ENCODE peak calls at places on chromosomes 4 and X, in seven cellular contexts. B is GM13977, L is progenitor cell of endocrine pancreas, J is Caco-2, R is omental fat pad, Z is astrocyte, I is suprapubic skin. C is an unnamed sample.

GRCh38 chrX:47629419-47630210 is at the start of gene CFP:
- DNase-seq in B (no peak), L (no peak), J (no peak), R (no peak), Z (no peak), I (no peak), C (no peak)

GRCh38 chr4:6753103-6753560 is 29.4 kb upstream of the KIAA0232 start:
- DNase-seq in B (no peak), L (no peak), J (no peak), R (no peak), Z (no peak), I (no peak), C (no peak)

GRCh38 chr4:153151535-153152452 is 52.4 kb upstream of the TRIM2 start:
- DNase-seq in B (peak), L (peak), J (peak), R (peak), Z (peak), I (no peak), C (peak)

GRCh38 chr4:187666634-187667033 is 328.9 kb upstream of the ZFP42 start:
- DNase-seq in B (no peak), L (no peak), J (no peak), R (no peak), Z (no peak), I (peak), C (no peak)

GRCh38 chr4:166594326-166594946 is 639.9 kb downstream of the SPOCK3 start:
- DNase-seq in B (peak), L (peak), J (peak), R (no peak), Z (peak), I (no peak), C (no peak)

GRCh38 chr4:78451407-78451806 is 100.2 kb upstream of the ANXA3 start:
- DNase-seq in B (no peak), L (no peak), J (no peak), R (no peak), Z (no peak), I (no peak), C (no peak)

GRCh38 chr4:53505947-53506346 is 85.3 kb downstream of the LNX1 start:
- DNase-seq in B (no peak), L (no peak), J (no peak), R (no peak), Z (no peak), I (no peak), C (no peak)

GRCh38 chr4:186132577-186133277 is 28.2 kb downstream of the FAM149A start:
- DNase-seq in B (no peak), L (no peak), J (peak), R (no peak), Z (peak), I (no peak), C (no peak)

GRCh38 chr4:158209825-158210807 is at the start of gene TMEM144:
- DNase-seq in B (peak), L (peak), J (peak), R (peak), Z (peak), I (peak), C (peak)

GRCh38 chr4:182585321-182585720 is 331.9 kb downstream of the DCTD start:
- DNase-seq in B (no peak), L (no peak), J (no peak), R (no peak), Z (no peak), I (no peak), C (no peak)

GRCh38 chrX:150692296-150692695 is 900 bp upstream of the MTMR1 start:
- DNase-seq in B (no peak), L (no peak), J (no peak), R (no peak), Z (no peak), I (no peak), C (no peak)

GRCh38 chr4:44237643-44238042 is 211.0 kb downstream of the KCTD8 start:
- DNase-seq in B (no peak), L (no peak), J (no peak), R (no peak), Z (no peak), I (no peak), C (no peak)

GRCh38 chrX:30957753-30958152 is 68.7 kb upstream of the TAB3 start:
- DNase-seq in B (no peak), L (no peak), J (peak), R (no peak), Z (peak), I (no peak), C (no peak)

GRCh38 chr4:184267673-184268573 is 50.2 kb upstream of the ENPP6 start:
- DNase-seq in B (peak), L (no peak), J (peak), R (no peak), Z (peak), I (no peak), C (no peak)

GRCh38 chr4:52718123-52718522 is 33.1 kb downstream of the ERVMER34-1 start:
- DNase-seq in B (no peak), L (no peak), J (no peak), R (no peak), Z (peak), I (no peak), C (no peak)

GRCh38 chrX:120761810-120762209 is 113.9 kb downstream of the CT47B1 start:
- DNase-seq in B (no peak), L (no peak), J (no peak), R (no peak), Z (peak), I (no peak), C (no peak)

GRCh38 chr4:70704333-70705145 is 16.2 kb downstream of the UTP3 start:
- DNase-seq in B (peak), L (peak), J (peak), R (peak), Z (peak), I (peak), C (peak)
- TF ChIP-seq CTCF in B (peak), L (peak), J (peak), R (no peak), Z (no peak), I (no peak), C (peak)

GRCh38 chr4:3399277-3400194 is 42.2 kb upstream of the HGFAC start:
- DNase-seq in B (no peak), L (no peak), J (no peak), R (no peak), Z (peak), I (no peak), C (no peak)
- TF ChIP-seq CTCF in B (no peak), L (no peak), J (no peak), R (no peak), Z (peak), I (no peak), C (no peak)

GRCh38 chr4:649293-649625 is 23.9 kb downstream of the PDE6B start:
- DNase-seq in B (no peak), L (no peak), J (no peak), R (no peak), Z (no peak), I (no peak), C (no peak)

GRCh38 chr4:648579-649292 is 23.4 kb downstream of the PDE6B start:
- DNase-seq in B (no peak), L (no peak), J (no peak), R (no peak), Z (no peak), I (no peak), C (no peak)

GRCh38 chr4:649751-650310 is 24.2 kb downstream of the ATP5ME start:
- DNase-seq in B (no peak), L (no peak), J (no peak), R (no peak), Z (no peak), I (no peak), C (no peak)

GRCh38 chr4:646460-646859 is 21.1 kb downstream of the PDE6B start:
- DNase-seq in B (no peak), L (no peak), J (no peak), R (no peak), Z (no peak), I (no peak), C (no peak)

GRCh38 chr4:647481-647880 is 22.1 kb downstream of the PDE6B start:
- DNase-seq in B (no peak), L (no peak), J (no peak), R (no peak), Z (no peak), I (no peak), C (no peak)
- TF ChIP-seq CTCF in B (no peak), L (no peak), J (no peak), R (no peak), Z (no peak), I (no peak), C (no peak)

DNA sequence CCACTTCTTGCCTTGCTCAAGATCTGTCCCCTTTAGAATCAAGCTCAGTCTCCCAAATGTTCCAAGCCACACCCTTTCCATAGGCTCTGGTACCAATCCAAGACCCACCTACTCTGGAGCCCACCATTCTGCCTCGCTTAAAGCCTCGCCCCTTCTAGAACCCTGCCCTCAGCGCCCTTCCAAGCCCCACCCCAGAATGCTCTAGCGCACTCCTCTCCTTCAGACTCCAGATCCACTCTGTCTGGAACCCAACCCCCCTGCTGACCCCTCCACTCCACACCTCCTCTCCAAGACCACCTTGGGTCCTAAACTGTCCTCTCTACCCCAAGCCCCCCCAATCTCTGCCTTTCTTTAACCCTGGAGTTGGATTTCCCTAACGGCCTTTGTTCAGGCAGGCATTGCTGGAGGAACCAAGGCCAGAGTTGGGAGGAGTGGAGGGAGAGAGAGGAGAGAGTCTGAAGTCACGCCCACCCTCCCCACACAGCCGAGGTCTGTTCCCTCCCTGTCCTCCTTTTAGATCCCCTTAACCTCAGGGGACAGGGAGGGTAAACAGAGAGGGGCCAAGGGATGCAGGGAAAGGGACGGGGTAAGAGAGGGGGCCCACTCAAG is 2.4 kb upstream of the PRICKLE3 start:
- DNase-seq in B (no peak), L (no peak), J (no peak), R (no peak), Z (no peak), I (no peak), C (no peak)
- TF ChIP-seq CTCF in B (no peak), L (no peak), J (no peak), R (no peak), Z (no peak), I (no peak), C (no peak)

GRCh38 chr4:39061450-39061849 is 582 bp upstream of the KLHL5 start:
- DNase-seq in B (no peak), L (no peak), J (no peak), R (no peak), Z (no peak), I (no peak), C (no peak)
- TF ChIP-seq CTCF in B (no peak), L (no peak), J (no peak), R (no peak), Z (no peak), I (no peak), C (no peak)

GRCh38 chrX:17047224-17047623 is 100.8 kb downstream of the REPS2 start:
- DNase-seq in B (no peak), L (no peak), J (no peak), R (no peak), Z (no peak), I (no peak), C (no peak)
- TF ChIP-seq CTCF in B (no peak), L (no peak), J (no peak), R (no peak), Z (no peak), I (no peak), C (no peak)

DNA sequence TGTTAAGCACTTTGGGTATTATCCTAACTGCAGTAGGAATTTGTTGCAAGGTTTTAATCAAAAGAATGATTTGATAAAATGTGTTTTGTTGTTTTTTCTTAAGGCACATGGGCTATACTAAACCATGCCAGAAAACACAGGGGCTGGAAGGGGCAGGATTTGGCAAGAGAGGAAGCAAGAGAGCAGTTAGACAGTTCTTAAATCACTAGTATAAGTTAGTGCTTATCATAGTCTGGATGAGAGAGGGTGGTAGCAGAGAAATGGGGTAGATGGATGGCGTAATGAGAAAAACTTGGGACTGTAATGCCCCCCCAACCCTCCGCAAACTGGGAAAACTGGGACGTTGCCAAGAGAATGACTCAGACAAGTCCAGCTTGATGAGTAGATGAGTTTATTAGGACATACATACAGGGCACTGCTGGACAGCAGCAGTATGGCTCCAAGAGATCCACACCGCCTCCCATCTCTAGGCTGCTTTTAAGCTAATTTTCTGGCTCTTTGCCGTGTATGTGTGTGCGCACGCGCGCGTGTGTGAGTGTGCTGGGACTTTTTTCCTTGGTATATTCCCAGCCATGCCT is 151.5 kb downstream of the PDLIM5 start:
- DNase-seq in B (no peak), L (no peak), J (no peak), R (no peak), Z (peak), I (no peak), C (no peak)
- TF ChIP-seq CTCF in B (no peak), L (no peak), J (no peak), R (no peak), Z (no peak), I (no peak), C (no peak)